ENCODE peak calls at places on chromosomes 11 and 22, in seven cellular contexts. N is hepatocyte; F is nephron progenitor cell; A is CD4-positive, alpha-beta T cell; Z is heart left ventricle; V is HL-60; C is AG09319. P is an unnamed sample.

GRCh38 chr11:44178381-44178780 is 82.9 kb downstream of the EXT2 start:
- DNase-seq in N (peak), F (no peak), A (no peak), Z (no peak), V (no peak), C (no peak), P (peak)

GRCh38 chr11:86577663-86578636 is 94.5 kb downstream of the ME3 start:
- DNase-seq in N (peak), F (no peak), A (no peak), Z (peak), V (no peak), C (peak), P (peak)

GRCh38 chr11:17939542-17939941 is 73.3 kb downstream of the SERGEF start:
- DNase-seq in N (no peak), F (no peak), A (no peak), Z (peak), V (no peak), C (no peak), P (no peak)

GRCh38 chr11:128890543-128891409 is at the start of gene KCNJ5:
- DNase-seq in N (peak), F (peak), A (no peak), Z (peak), V (no peak), C (no peak), P (no peak)

GRCh38 chr22:16968218-16968595 is 39.8 kb downstream of the GAB4 start:
- DNase-seq in N (no peak), F (no peak), A (no peak), Z (no peak), V (no peak), C (no peak), P (no peak)

GRCh38 chr11:7673724-7674434 is 579 bp upstream of the CYB5R2 start:
- DNase-seq in N (peak), F (peak), A (no peak), Z (peak), V (no peak), C (no peak), P (no peak)

GRCh38 chr11:47616726-47617416 is 22.7 kb upstream of the C1QTNF4 start:
- DNase-seq in N (peak), F (peak), A (no peak), Z (peak), V (peak), C (peak), P (peak)

GRCh38 chr22:36355362-36355761 is 32.4 kb downstream of the MYH9 start:
- DNase-seq in N (no peak), F (no peak), A (no peak), Z (no peak), V (no peak), C (no peak), P (no peak)

GRCh38 chr11:123145661-123146060 is 49.4 kb downstream of the CLMP start:
- DNase-seq in N (no peak), F (peak), A (no peak), Z (no peak), V (no peak), C (no peak), P (no peak)

GRCh38 chr11:77471520-77472234 is 2.2 kb downstream of the PAK1 start:
- DNase-seq in N (peak), F (peak), A (no peak), Z (no peak), V (no peak), C (no peak), P (no peak)

GRCh38 chr11:114163830-114164401 is 104.4 kb downstream of the ZBTB16 start:
- DNase-seq in N (peak), F (no peak), A (no peak), Z (no peak), V (peak), C (no peak), P (no peak)

GRCh38 chr11:130553306-130553705 is 104.9 kb downstream of the ADAMTS15 start:
- DNase-seq in N (no peak), F (no peak), A (no peak), Z (no peak), V (no peak), C (no peak), P (no peak)

GRCh38 chr11:67313125-67313890 is 10.0 kb downstream of the SSH3 start:
- DNase-seq in N (no peak), F (no peak), A (no peak), Z (no peak), V (no peak), C (no peak), P (no peak)

GRCh38 chr11:118910309-118911112 is 15.2 kb downstream of the BCL9L start:
- DNase-seq in N (peak), F (peak), A (no peak), Z (peak), V (no peak), C (peak), P (peak)

GRCh38 chr11:71988050-71988449 is 10.7 kb upstream of the IL18BP start:
- DNase-seq in N (no peak), F (no peak), A (no peak), Z (no peak), V (no peak), C (peak), P (peak)

GRCh38 chr11:326842-327580 is 6.4 kb upstream of the IFITM3 start:
- DNase-seq in N (peak), F (no peak), A (no peak), Z (peak), V (peak), C (no peak), P (no peak)

GRCh38 chr22:50074551-50075042 is 10.6 kb downstream of the MLC1 start:
- DNase-seq in N (no peak), F (no peak), A (no peak), Z (no peak), V (no peak), C (no peak), P (no peak)

GRCh38 chr11:72951193-72951592 is 137.0 kb downstream of the ATG16L2 start:
- DNase-seq in N (no peak), F (no peak), A (no peak), Z (no peak), V (peak), C (no peak), P (no peak)

GRCh38 chr11:129608711-129609110 is 206.9 kb upstream of the TMEM45B start:
- DNase-seq in N (no peak), F (no peak), A (no peak), Z (no peak), V (no peak), C (no peak), P (no peak)

GRCh38 chr22:31532060-31532459 is 35.7 kb downstream of the SFI1 start:
- DNase-seq in N (no peak), F (no peak), A (no peak), Z (no peak), V (no peak), C (no peak), P (peak)

GRCh38 chr11:68882391-68882790 is 21.2 kb downstream of the MRPL21 start:
- DNase-seq in N (no peak), F (no peak), A (no peak), Z (no peak), V (no peak), C (no peak), P (no peak)

GRCh38 chr11:119751281-119752060 is 22.5 kb upstream of the NECTIN1 start:
- DNase-seq in N (no peak), F (no peak), A (no peak), Z (no peak), V (no peak), C (no peak), P (no peak)

GRCh38 chr22:25114369-25115362 is 85.0 kb upstream of the CRYBB3 start:
- DNase-seq in N (no peak), F (no peak), A (no peak), Z (no peak), V (no peak), C (no peak), P (no peak)

GRCh38 chr11:130527648-130528300 is 79.3 kb downstream of the ADAMTS15 start:
- DNase-seq in N (no peak), F (no peak), A (no peak), Z (peak), V (no peak), C (no peak), P (no peak)

GRCh38 chr22:23520875-23521441 is 59.1 kb downstream of the IGLL1 start:
- DNase-seq in N (peak), F (peak), A (no peak), Z (no peak), V (no peak), C (peak), P (peak)

GRCh38 chr22:23523746-23524145 is 56.3 kb downstream of the IGLL1 start:
- DNase-seq in N (no peak), F (no peak), A (no peak), Z (no peak), V (no peak), C (no peak), P (no peak)

GRCh38 chr22:23522642-23523251 is 57.3 kb downstream of the IGLL1 start:
- DNase-seq in N (peak), F (peak), A (no peak), Z (no peak), V (no peak), C (no peak), P (no peak)

GRCh38 chr22:23519442-23520177 is 60.5 kb downstream of the IGLL1 start:
- DNase-seq in N (no peak), F (no peak), A (no peak), Z (no peak), V (no peak), C (no peak), P (no peak)

GRCh38 chr22:23521442-23522113 is 58.5 kb downstream of the IGLL1 start:
- DNase-seq in N (peak), F (peak), A (peak), Z (peak), V (peak), C (peak), P (peak)
- TF ChIP-seq CTCF in N (no peak), F (no peak), A (no peak), Z (peak), V (no peak), C (no peak), P (peak)

GRCh38 chr11:133243832-133244231 is 288.5 kb downstream of the OPCML start:
- DNase-seq in N (no peak), F (no peak), A (no peak), Z (no peak), V (no peak), C (no peak), P (no peak)
- TF ChIP-seq CTCF in N (no peak), F (peak), A (no peak), Z (no peak), V (no peak), C (no peak), P (no peak)

GRCh38 chr11:14413307-14414072 is 54.5 kb upstream of the RRAS2 start:
- DNase-seq in N (no peak), F (no peak), A (no peak), Z (peak), V (no peak), C (peak), P (peak)
- TF ChIP-seq CTCF in N (no peak), F (no peak), A (no peak), Z (peak), V (no peak), C (peak), P (peak)

DNA sequence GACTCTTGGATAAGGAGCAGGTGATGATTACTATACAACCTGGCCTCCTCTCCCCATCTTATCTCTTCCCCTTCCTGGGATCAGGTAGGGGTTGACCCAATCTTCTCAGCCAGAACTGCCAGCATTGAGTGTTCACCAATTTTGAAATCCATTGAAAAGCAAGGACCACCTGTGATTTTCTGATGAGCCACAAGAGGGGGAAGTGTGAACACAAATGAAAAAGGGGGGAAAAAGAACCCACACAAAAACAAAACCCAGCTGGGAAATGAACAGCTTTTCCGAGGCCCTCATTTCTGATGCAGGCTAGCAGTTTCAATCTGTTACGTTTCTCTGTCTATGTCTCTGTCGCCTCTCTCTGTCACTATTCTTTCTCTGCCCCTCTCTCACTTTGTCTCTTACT is 161.9 kb downstream of the INSC start:
- DNase-seq in N (peak), F (peak), A (no peak), Z (no peak), V (no peak), C (no peak), P (no peak)
- TF ChIP-seq CTCF in N (peak), F (peak), A (no peak), Z (peak), V (no peak), C (peak), P (peak)

GRCh38 chr11:117519590-117519989 is 191.9 kb downstream of the CEP164 start:
- DNase-seq in N (peak), F (no peak), A (no peak), Z (no peak), V (no peak), C (no peak), P (no peak)
- TF ChIP-seq CTCF in N (no peak), F (no peak), A (no peak), Z (no peak), V (no peak), C (no peak), P (no peak)

GRCh38 chr11:65151500-65151899 is 17.2 kb upstream of the SYVN1 start:
- DNase-seq in N (no peak), F (no peak), A (no peak), Z (no peak), V (no peak), C (no peak), P (no peak)

GRCh38 chr11:65152157-65152556 is 17.8 kb upstream of the SYVN1 start:
- DNase-seq in N (no peak), F (no peak), A (no peak), Z (no peak), V (no peak), C (no peak), P (no peak)

GRCh38 chr11:65147352-65148075 is 13.2 kb upstream of the SYVN1 start:
- DNase-seq in N (no peak), F (no peak), A (no peak), Z (no peak), V (no peak), C (no peak), P (no peak)

GRCh38 chr11:65148657-65149056 is 14.3 kb upstream of the SYVN1 start:
- DNase-seq in N (no peak), F (no peak), A (no peak), Z (no peak), V (no peak), C (no peak), P (no peak)

GRCh38 chr11:65150513-65151271 is 16.4 kb upstream of the SYVN1 start:
- DNase-seq in N (peak), F (no peak), A (no peak), Z (peak), V (peak), C (no peak), P (peak)
- TF ChIP-seq CTCF in N (no peak), F (no peak), A (no peak), Z (no peak), V (no peak), C (no peak), P (no peak)

GRCh38 chr11:12121504-12121903 is 11.1 kb downstream of the MICAL2 start:
- DNase-seq in N (no peak), F (no peak), A (no peak), Z (no peak), V (no peak), C (no peak), P (no peak)

GRCh38 chr11:12118940-12119339 is 8.6 kb downstream of the MICAL2 start:
- DNase-seq in N (no peak), F (peak), A (no peak), Z (no peak), V (peak), C (no peak), P (no peak)

GRCh38 chr11:12121011-12121410 is 10.6 kb downstream of the MICAL2 start:
- DNase-seq in N (no peak), F (no peak), A (no peak), Z (no peak), V (no peak), C (no peak), P (no peak)

GRCh38 chr11:12120031-12121008 is 9.9 kb downstream of the MICAL2 start:
- DNase-seq in N (no peak), F (no peak), A (no peak), Z (no peak), V (no peak), C (no peak), P (no peak)

DNA sequence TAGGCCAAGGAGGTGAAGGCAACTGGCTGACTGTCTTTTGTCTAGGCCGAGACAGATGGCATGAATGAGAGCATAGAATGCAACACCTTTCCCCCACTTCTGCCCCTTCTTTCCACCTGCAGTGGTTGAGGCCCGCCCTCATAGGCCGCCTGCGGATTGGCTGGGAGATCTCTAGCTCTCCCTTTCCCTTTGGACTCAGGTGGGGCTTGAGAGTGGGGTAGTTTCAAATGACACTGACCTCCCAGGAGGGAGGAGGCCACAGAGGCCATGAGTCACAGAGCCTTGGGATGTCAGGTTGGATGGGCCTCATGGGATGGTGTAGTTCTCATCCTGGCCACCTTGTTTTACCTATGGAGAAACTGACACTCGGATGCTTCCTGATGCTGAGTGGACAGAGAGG is 9.1 kb downstream of the MICAL2 start:
- DNase-seq in N (no peak), F (no peak), A (no peak), Z (no peak), V (no peak), C (no peak), P (no peak)
- TF ChIP-seq CTCF in N (no peak), F (no peak), A (no peak), Z (no peak), V (no peak), C (no peak), P (no peak)

P was measured in HFFc6.